ENCODE peak calls at places on chromosomes 6 and 20, in seven cellular contexts. G is HCT116; U is psoas muscle; E is stimulated activated naive CD8-positive, alpha-beta T cell treated with anti-CD3 and anti-CD28 coated beads, Interleukin-15, amount 100 ng/mL, for 72 hours; S is stimulated activated CD8-positive, alpha-beta memory T cell treated with anti-CD3 and anti-CD28 coated beads, Interleukin-2, amount 100 ng/mL, for 1 hour; Z is HEK293T; C is osteocyte. F is an unnamed sample.

GRCh38 chr20:45373353-45374100 is 4.6 kb downstream of the TP53TG5 start:
- DNase-seq in C (peak; percentile 90), U (peak; percentile 95), G (peak; percentile 57), S (peak; percentile 82), E (peak; percentile 90), Z (peak; percentile 83), F (peak; percentile 97)

GRCh38 chr6:11772109-11772830 is 6.3 kb downstream of the ADTRP start:
- DNase-seq in S (no peak), Z (no peak), G (peak; percentile 76), U (no peak), C (no peak), E (no peak), F (no peak)

GRCh38 chr6:53461682-53462081 is 83.2 kb downstream of the GCLC start:
- DNase-seq in E (no peak), Z (no peak), C (no peak), G (no peak), U (no peak), S (no peak), F (no peak)

GRCh38 chr20:58542411-58543095 is 27.4 kb upstream of the APCDD1L start:
- DNase-seq in U (no peak), S (no peak), E (no peak), C (peak; percentile 68), G (peak; percentile 7), Z (no peak), F (peak; percentile 47)

GRCh38 chr6:99189823-99190721 is 159.4 kb downstream of the FAXC start:
- DNase-seq in C (no peak), Z (no peak), U (no peak), S (no peak), G (no peak), E (peak; percentile 19), F (no peak)

GRCh38 chr6:158038291-158039177 is 56.9 kb downstream of the SYNJ2 start:
- DNase-seq in C (no peak), S (no peak), U (no peak), G (no peak), E (no peak), Z (no peak), F (no peak)

GRCh38 chr20:43755390-43755789 is 28.6 kb upstream of the GTSF1L start:
- DNase-seq in U (no peak), C (no peak), E (no peak), S (no peak), Z (no peak), G (no peak), F (no peak)

GRCh38 chr20:14415492-14415891 is 78.1 kb upstream of the FLRT3 start:
- DNase-seq in U (no peak), Z (no peak), G (no peak), C (no peak), S (no peak), E (no peak), F (no peak)

GRCh38 chr6:69816569-69816968 is 19.8 kb upstream of the LMBRD1 start:
- DNase-seq in G (no peak), Z (no peak), E (no peak), U (no peak), S (no peak), C (no peak), F (no peak)

GRCh38 chr6:136643850-136644596 is 93.8 kb upstream of the MAP7 start:
- DNase-seq in G (peak; percentile 79), C (peak; percentile 91), Z (peak; percentile 85), U (peak; percentile 88), E (peak; percentile 68), S (peak; percentile 68), F (peak; percentile 95)

GRCh38 chr6:167571550-167571949 is 246.7 kb downstream of the TTLL2 start:
- DNase-seq in U (no peak), C (peak; percentile 77), G (no peak), Z (no peak), S (no peak), E (no peak), F (peak; percentile 78)

GRCh38 chr6:101544286-101544685 is 150.8 kb downstream of the GRIK2 start:
- DNase-seq in C (no peak), U (no peak), S (no peak), G (no peak), E (no peak), Z (no peak), F (no peak)

F was measured in esophagus muscularis mucosa.